ENCODE peak calls at places on chromosomes 2 and 18, in five cellular contexts. One of them, this sample, is unnamed.

GRCh38 chr2:193584522-193584938 is 1389.8 kb upstream of the TMEFF2 start:
- DNase-seq in mesendoderm: peak; percentile 87
- DNase-seq in H9: peak; percentile 43
- DNase-seq in IMR-90: peak; percentile 1
- DNase-seq in neuronal stem cell: no peak
- DNase-seq in this sample: peak; percentile 7

GRCh38 chr18:10052871-10053270 is 139.1 kb downstream of the VAPA start:
- DNase-seq in H9: no peak
- DNase-seq in mesendoderm: no peak
- DNase-seq in IMR-90: no peak
- DNase-seq in neuronal stem cell: no peak
- DNase-seq in this sample: peak; percentile 54

GRCh38 chr2:69637923-69638322 is 5.6 kb downstream of the AAK1 start:
- DNase-seq in mesendoderm: no peak
- DNase-seq in H9: no peak
- DNase-seq in neuronal stem cell: no peak
- DNase-seq in IMR-90: no peak
- DNase-seq in this sample: no peak

GRCh38 chr2:227285741-227286140 is 39.3 kb upstream of the MFF start:
- DNase-seq in neuronal stem cell: no peak
- DNase-seq in mesendoderm: no peak
- DNase-seq in H9: no peak
- DNase-seq in IMR-90: no peak
- DNase-seq in this sample: no peak

GRCh38 chr18:767084-767882 is 44.8 kb downstream of the YES1 start:
- DNase-seq in neuronal stem cell: no peak
- DNase-seq in H9: no peak
- DNase-seq in mesendoderm: no peak
- DNase-seq in IMR-90: no peak
- DNase-seq in this sample: no peak

GRCh38 chr2:230668184-230668938 is 44.3 kb upstream of the CAB39 start:
- DNase-seq in IMR-90: peak; percentile 74
- DNase-seq in mesendoderm: no peak
- DNase-seq in neuronal stem cell: no peak
- DNase-seq in H9: no peak
- DNase-seq in this sample: peak; percentile 39

GRCh38 chr2:169897834-169898233 is 70.6 kb downstream of the UBR3 start:
- DNase-seq in mesendoderm: no peak
- DNase-seq in neuronal stem cell: no peak
- DNase-seq in IMR-90: no peak
- DNase-seq in H9: no peak
- DNase-seq in this sample: no peak

GRCh38 chr2:119647440-119648169 is 31.4 kb upstream of the TMEM177 start:
- DNase-seq in neuronal stem cell: no peak
- DNase-seq in H9: no peak
- DNase-seq in mesendoderm: no peak
- DNase-seq in IMR-90: peak; percentile 61
- DNase-seq in this sample: no peak

GRCh38 chr2:171878481-171878993 is 15.5 kb downstream of the SLC25A12 start:
- DNase-seq in mesendoderm: no peak
- DNase-seq in neuronal stem cell: no peak
- DNase-seq in H9: no peak
- DNase-seq in IMR-90: peak; percentile 73
- DNase-seq in this sample: no peak

GRCh38 chr2:136990316-136990715 is 225.0 kb downstream of the THSD7B start:
- DNase-seq in IMR-90: no peak
- DNase-seq in neuronal stem cell: no peak
- DNase-seq in H9: no peak
- DNase-seq in mesendoderm: no peak
- DNase-seq in this sample: no peak

GRCh38 chr2:33110461-33110860 is 163.7 kb downstream of the LTBP1 start:
- DNase-seq in IMR-90: peak; percentile 82
- DNase-seq in H9: no peak
- DNase-seq in mesendoderm: no peak
- DNase-seq in neuronal stem cell: no peak
- DNase-seq in this sample: no peak

GRCh38 chr2:25672500-25673169 is 742 bp downstream of the DTNB start:
- DNase-seq in IMR-90: peak; percentile 22
- DNase-seq in mesendoderm: peak; percentile 75
- DNase-seq in neuronal stem cell: peak; percentile 48
- DNase-seq in H9: peak; percentile 74
- DNase-seq in this sample: peak; percentile 16

GRCh38 chr18:75201273-75201898 is 7.6 kb downstream of the PTGR3 start:
- DNase-seq in mesendoderm: no peak
- DNase-seq in neuronal stem cell: no peak
- DNase-seq in H9: no peak
- DNase-seq in IMR-90: no peak
- DNase-seq in this sample: no peak
- H3K23ac ChIP-seq in mesendoderm: no peak overlapping the region
- H3K23ac ChIP-seq in neuronal stem cell: no peak overlapping the region
- H3K23ac ChIP-seq in H9: no peak overlapping the region
- H3K23ac ChIP-seq in IMR-90: no peak overlapping the region
- H3K23ac ChIP-seq in this sample: no peak overlapping the region

DNA sequence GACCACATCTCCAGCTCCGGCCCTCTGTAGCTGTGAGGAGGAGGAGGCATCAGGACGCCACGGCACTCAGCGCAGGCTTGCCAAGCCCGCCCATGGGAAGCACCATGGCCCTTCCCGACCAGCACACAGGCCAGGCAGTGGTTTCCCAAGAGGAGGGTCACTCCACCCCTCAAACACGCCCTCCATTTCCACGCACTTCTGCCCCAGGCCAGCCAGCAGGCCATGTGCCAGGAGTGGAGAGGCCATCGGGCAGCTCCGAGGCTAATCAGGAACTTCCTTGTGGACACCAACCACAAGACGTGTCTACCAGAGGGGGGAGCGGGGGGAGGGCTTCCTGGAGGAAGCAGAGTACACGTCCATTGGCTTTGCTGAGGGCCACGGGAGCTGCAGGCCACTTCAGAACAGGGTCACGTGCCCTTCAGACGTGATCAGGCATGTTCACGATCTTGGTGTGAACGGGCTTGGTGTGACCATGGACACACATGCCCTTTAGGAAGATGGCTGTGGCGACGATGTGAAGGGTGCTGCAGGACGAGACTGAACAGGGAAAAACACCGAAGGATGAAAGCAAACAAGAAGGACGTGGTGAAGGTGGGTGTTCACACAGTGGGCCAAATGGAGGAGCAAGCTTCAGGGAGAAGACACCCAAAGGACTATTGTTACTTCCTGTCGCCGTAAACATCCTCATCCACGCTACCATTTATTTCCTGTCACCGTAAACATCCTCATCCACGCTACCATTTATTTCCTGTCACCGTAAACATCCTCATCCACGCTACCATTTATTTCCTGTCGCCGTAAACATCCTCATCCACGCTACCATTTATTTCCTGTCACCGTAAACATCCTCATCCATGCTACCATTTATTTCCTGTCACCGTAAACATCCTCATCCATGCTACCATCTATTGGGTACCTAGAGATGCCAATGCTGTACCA is 6.5 kb upstream of the MTERF4 start:
- DNase-seq in H9: no peak
- DNase-seq in mesendoderm: no peak
- DNase-seq in IMR-90: no peak
- DNase-seq in neuronal stem cell: no peak
- DNase-seq in this sample: no peak
- H2BK5ac ChIP-seq in H9: no peak overlapping the region
- H2BK5ac ChIP-seq in mesendoderm: no peak overlapping the region
- H2BK5ac ChIP-seq in IMR-90: no peak overlapping the region
- H2BK5ac ChIP-seq in neuronal stem cell: peak overlapping the region; percentile 93
- H2BK5ac ChIP-seq in this sample: no peak overlapping the region

DNA sequence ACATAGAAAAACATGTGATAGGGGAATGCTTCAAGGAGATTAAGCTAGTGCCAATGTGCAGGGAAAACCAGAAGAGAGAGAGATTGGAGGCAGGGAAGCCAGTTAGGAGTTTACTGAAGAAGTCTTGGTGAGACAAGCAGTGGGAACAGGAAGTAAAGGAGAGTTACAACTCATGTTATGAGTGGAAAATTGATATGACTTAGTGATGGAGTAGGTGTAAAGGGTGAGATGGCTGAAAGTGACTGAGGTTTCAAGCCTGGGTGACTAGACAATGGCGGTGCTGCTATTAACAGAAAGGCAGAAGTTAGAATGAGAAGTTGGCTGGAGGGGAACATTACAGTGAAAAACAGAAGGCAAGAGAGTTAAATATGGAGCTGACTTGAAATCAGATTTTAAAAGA is 16.5 kb downstream of the DOK1 start:
- DNase-seq in neuronal stem cell: no peak
- DNase-seq in H9: no peak
- DNase-seq in IMR-90: no peak
- DNase-seq in mesendoderm: no peak
- DNase-seq in this sample: no peak
- H2AK5ac ChIP-seq in neuronal stem cell: no peak overlapping the region
- H2AK5ac ChIP-seq in H9: no peak overlapping the region
- H2AK5ac ChIP-seq in IMR-90: peak overlapping the region; percentile 40
- H2AK5ac ChIP-seq in mesendoderm: no peak overlapping the region
- H2AK5ac ChIP-seq in this sample: no peak overlapping the region

DNA sequence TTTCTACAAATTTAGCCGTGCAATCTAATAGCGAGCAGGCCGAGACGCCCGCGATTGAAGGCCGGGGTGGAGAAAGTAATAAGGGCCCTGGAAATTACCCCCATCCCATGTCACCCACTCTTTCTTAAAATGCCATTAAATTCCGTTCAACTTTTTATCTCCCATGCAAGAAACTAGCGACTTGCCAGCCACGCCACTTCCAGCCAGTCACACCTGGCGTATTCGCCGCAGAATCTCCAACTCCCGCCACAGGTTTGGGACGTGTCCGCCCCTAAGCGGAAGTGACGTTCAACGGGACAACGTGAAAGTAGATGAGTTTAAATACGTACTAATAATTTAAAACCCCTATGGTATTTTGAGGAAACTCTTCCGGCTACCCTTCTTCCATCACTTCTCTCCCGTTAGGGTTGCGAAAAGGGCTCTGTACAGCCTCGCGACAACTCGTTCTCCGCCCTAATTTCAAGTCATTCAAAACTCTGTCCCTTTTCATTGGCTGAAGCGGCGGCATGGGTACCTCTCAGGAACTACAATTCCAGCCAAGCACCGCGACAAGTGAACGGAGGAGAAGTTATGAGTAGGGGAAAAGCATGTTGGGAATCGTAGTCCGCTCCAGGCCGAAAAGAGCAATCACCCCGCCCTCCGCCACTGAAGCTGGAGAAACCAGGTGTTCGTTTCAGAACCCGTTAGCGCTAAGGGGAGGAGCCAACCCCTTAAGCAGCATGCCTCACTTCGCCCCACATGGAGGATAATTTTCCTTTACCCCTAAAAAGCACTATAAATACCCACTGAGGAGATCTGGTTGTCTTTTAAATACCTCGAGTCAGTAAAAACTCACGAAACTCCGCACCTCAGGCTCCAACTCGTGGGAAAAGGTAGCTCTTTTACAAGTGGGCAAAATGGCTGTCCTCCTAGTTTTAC is at the start of gene ZRANB3:
- DNase-seq in IMR-90: peak; percentile 98
- DNase-seq in mesendoderm: peak; percentile 100
- DNase-seq in neuronal stem cell: peak; percentile 97
- DNase-seq in H9: peak; percentile 98
- DNase-seq in this sample: peak; percentile 98
- H3K23ac ChIP-seq in IMR-90: peak within 1 kb of the TSS; percentile 40
- H3K23ac ChIP-seq in mesendoderm: peak within 1 kb of the TSS; percentile 3
- H3K23ac ChIP-seq in neuronal stem cell: peak within 1 kb of the TSS; percentile 93
- H3K23ac ChIP-seq in H9: no peak within 1 kb of the TSS
- H3K23ac ChIP-seq in this sample: no peak within 1 kb of the TSS

GRCh38 chr2:3487432-3487831 is 31.9 kb downstream of the ADI1 start:
- DNase-seq in H9: peak; percentile 24
- DNase-seq in IMR-90: no peak
- DNase-seq in neuronal stem cell: no peak
- DNase-seq in mesendoderm: no peak
- DNase-seq in this sample: no peak
- H2BK5ac ChIP-seq in H9: no peak overlapping the region
- H2BK5ac ChIP-seq in IMR-90: no peak overlapping the region
- H2BK5ac ChIP-seq in neuronal stem cell: no peak overlapping the region
- H2BK5ac ChIP-seq in mesendoderm: no peak overlapping the region
- H2BK5ac ChIP-seq in this sample: no peak overlapping the region